ENCODE peak calls at places on chromosomes 4 and X, in four cellular contexts. P, D, C and O are unnamed samples.

GRCh38 chrX:10769165-10769564 is 148.8 kb upstream of the MID1 start:
- DNase-seq in P (peak), C (peak), D (no peak), O (peak)

GRCh38 chr4:107599841-107600240 is 120.2 kb downstream of the PAPSS1 start:
- DNase-seq in C (no peak), D (no peak), P (no peak), O (no peak)

GRCh38 chrX:6813836-6814370 is 279.0 kb upstream of the VCX3A start:
- DNase-seq in D (no peak), C (no peak), P (peak), O (no peak)

GRCh38 chrX:118565853-118566252 is 70.2 kb downstream of the DOCK11 start:
- DNase-seq in P (no peak), C (no peak), D (no peak), O (no peak)

GRCh38 chrX:86806786-86807185 is 658.5 kb downstream of the DACH2 start:
- DNase-seq in D (no peak), P (no peak), C (peak), O (no peak)

GRCh38 chrX:1502241-1502640 is 34.7 kb downstream of the P2RY8 start:
- DNase-seq in C (no peak), P (no peak), D (no peak), O (no peak)

GRCh38 chr4:8831221-8832129 is 40.2 kb downstream of the HMX1 start:
- DNase-seq in P (no peak), D (no peak), C (no peak), O (no peak)

GRCh38 chrX:40101430-40101802 is 3.7 kb upstream of the BCOR start:
- DNase-seq in C (no peak), D (no peak), P (no peak), O (no peak)

GRCh38 chrX:37854148-37854547 is 6.8 kb upstream of the DYNLT3 start:
- DNase-seq in D (no peak), C (no peak), P (no peak), O (no peak)

GRCh38 chr4:176579233-176579632 is 213.5 kb downstream of the VEGFC start:
- DNase-seq in C (no peak), D (no peak), P (no peak), O (no peak)

GRCh38 chr4:89273741-89274141 is 33.9 kb downstream of the GPRIN3 start:
- DNase-seq in C (peak), D (no peak), P (no peak), O (no peak)

GRCh38 chr4:57109530-57109846 is 697 bp downstream of the IGFBP7 start:
- DNase-seq in P (no peak), D (no peak), C (no peak), O (no peak)

GRCh38 chr4:10082459-10083272 is 33.9 kb downstream of the WDR1 start:
- DNase-seq in D (no peak), P (no peak), C (no peak), O (no peak)

GRCh38 chrX:11619426-11619825 is 46.3 kb downstream of the ARHGAP6 start:
- DNase-seq in C (no peak), P (no peak), D (no peak), O (no peak)

GRCh38 chr4:77852892-77853495 is 9.6 kb upstream of the MRPL1 start:
- DNase-seq in C (no peak), D (peak), P (no peak), O (no peak)

GRCh38 chrX:42246814-42247213 is 323.5 kb upstream of the CASK start:
- DNase-seq in C (no peak), D (no peak), P (no peak), O (no peak)

GRCh38 chr4:5381981-5382441 is 326.3 kb downstream of the EVC2 start:
- DNase-seq in D (no peak), P (peak), C (no peak), O (peak)

GRCh38 chr4:1573830-1574459 is 110.2 kb downstream of the FAM53A start:
- DNase-seq in P (no peak), C (no peak), D (no peak), O (no peak)

GRCh38 chrX:115957862-115958490 is 212.6 kb upstream of the AGTR2 start:
- DNase-seq in C (peak), D (no peak), P (no peak), O (no peak)

GRCh38 chr4:85607624-85608023 is 132.7 kb downstream of the ARHGAP24 start:
- DNase-seq in C (no peak), P (no peak), D (no peak), O (no peak)

GRCh38 chr4:88738714-88739366 is 41.2 kb upstream of the NAP1L5 start:
- DNase-seq in P (no peak), C (no peak), D (no peak), O (no peak)

GRCh38 chrX:40243699-40244098 is 145.9 kb upstream of the BCOR start:
- DNase-seq in P (no peak), C (no peak), D (no peak), O (no peak)

GRCh38 chrX:8841911-8842310 is 40.7 kb upstream of the FAM9A start:
- DNase-seq in D (no peak), P (peak), C (no peak), O (no peak)